ENCODE peak calls at places on chromosome 13, in five cellular contexts. K, M, E, X and C are unnamed samples. For H3K9me3, the result is how much of the 10 kb centered on the place peaks cover.

GRCh38 chr13:112818698-112819045 is 128.8 kb downstream of the ATP11A start:
- DNase-seq in K (peak), M (no peak), E (no peak), X (no peak), C (no peak)

GRCh38 chr13:36764957-36765356 is 54.1 kb upstream of the RFXAP start:
- DNase-seq in K (no peak), M (no peak), E (no peak), X (no peak), C (no peak)

GRCh38 chr13:33229446-33230177 is 55.9 kb downstream of the STARD13 start:
- DNase-seq in K (no peak), M (no peak), E (no peak), X (no peak), C (no peak)

GRCh38 chr13:71477735-71478134 is 389.3 kb downstream of the DACH1 start:
- DNase-seq in K (no peak), M (no peak), E (no peak), X (no peak), C (no peak)

GRCh38 chr13:21060063-21060826 is 1.1 kb downstream of the LATS2 start:
- DNase-seq in K (peak), M (peak), E (peak), X (no peak), C (no peak)

GRCh38 chr13:27176772-27177171 is 5.2 kb upstream of the USP12 start:
- DNase-seq in K (no peak), M (no peak), E (no peak), X (no peak), C (no peak)

GRCh38 chr13:36992362-36992761 is 6.8 kb downstream of the ALG5 start:
- DNase-seq in K (no peak), M (no peak), E (no peak), X (no peak), C (no peak)

GRCh38 chr13:102400619-102401125 is 1.2 kb downstream of the FGF14 start:
- DNase-seq in K (no peak), M (peak), E (peak), X (no peak), C (no peak)

GRCh38 chr13:102912599-102912998 is 66.8 kb downstream of the ERCC5 start:
- DNase-seq in K (no peak), M (peak), E (no peak), X (no peak), C (no peak)

DNA sequence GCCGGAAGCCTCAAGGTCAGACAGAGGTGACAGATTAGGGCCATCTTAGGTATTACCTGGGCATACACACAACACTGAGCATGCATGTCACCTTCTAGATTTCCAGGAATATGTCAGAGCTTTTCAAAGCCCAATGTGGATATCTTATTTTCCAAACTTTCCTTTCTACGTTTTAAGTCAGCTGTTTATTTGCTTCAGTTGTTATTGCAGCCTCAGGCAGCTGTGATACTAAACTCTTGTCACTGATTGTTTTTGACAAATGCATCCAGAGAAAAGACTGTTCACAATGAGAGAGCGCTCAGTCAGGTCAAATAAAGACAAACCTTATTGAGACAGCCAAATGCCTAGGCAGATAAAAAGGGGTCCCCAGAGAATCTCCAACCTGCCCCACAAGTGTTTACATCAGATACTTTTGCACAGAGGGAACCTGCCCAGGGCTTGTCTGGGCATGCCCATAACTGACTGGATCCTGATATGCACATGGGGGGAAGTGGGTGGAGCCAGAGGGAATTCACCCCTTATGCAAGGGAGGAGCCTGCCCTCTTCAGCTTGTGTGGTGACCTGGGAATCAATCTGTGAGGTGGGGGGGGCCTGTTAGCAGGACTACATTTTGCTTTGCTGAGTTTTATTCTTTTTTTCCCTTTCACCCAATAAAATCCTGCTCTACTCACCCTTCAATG is 28.5 kb downstream of the MED4 start:
- DNase-seq in K (no peak), M (no peak), E (peak), X (no peak), C (no peak)
- H3K9me3 ChIP-seq in K (under half), M (under half), E (under half), X (under half), C (under half)

DNA sequence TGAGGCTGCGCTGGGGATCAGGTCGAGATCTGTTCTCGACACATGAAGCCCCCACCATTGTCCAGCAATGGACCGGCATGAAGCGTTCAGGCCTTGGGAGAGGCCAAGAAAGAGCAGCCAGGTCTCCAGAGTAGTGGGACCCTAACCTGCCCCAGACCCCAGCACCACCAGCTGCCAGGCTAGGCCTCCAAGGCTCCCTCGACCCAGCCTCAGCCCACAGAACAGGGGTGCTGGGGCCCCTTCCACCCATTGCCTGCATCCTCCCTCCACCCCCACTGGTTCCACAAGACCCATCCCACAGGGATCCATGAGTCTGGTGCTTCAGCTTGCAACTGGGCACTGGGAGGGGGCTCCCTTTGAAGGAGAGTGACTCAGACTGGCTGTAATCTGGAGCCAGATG is 120.3 kb downstream of the TUBA3C start:
- DNase-seq in K (no peak), M (no peak), E (no peak), X (no peak), C (no peak)
- H3K9me3 ChIP-seq in K (half or more), M (under half), E (under half), X (half or more), C (under half)

GRCh38 chr13:19324325-19324724 is 142.7 kb upstream of the TUBA3C start:
- DNase-seq in K (no peak), M (no peak), E (no peak), X (no peak), C (no peak)
- H3K9me3 ChIP-seq in K (under half), M (under half), E (under half), X (under half), C (under half)

GRCh38 chr13:19172647-19173030 is 9.0 kb downstream of the TUBA3C start:
- DNase-seq in K (no peak), M (no peak), E (no peak), X (no peak), C (no peak)

GRCh38 chr13:19171563-19171962 is 10.1 kb downstream of the TUBA3C start:
- DNase-seq in K (no peak), M (no peak), E (no peak), X (no peak), C (no peak)

GRCh38 chr13:19173752-19174151 is 7.9 kb downstream of the TUBA3C start:
- DNase-seq in K (no peak), M (no peak), E (no peak), X (no peak), C (no peak)

GRCh38 chr13:19169991-19170390 is 11.6 kb downstream of the TUBA3C start:
- DNase-seq in K (no peak), M (no peak), E (no peak), X (no peak), C (no peak)

GRCh38 chr13:19172007-19172646 is 9.5 kb downstream of the TUBA3C start:
- DNase-seq in K (no peak), M (no peak), E (no peak), X (no peak), C (no peak)
- H3K9me3 ChIP-seq in K (under half), M (under half), E (under half), X (half or more), C (under half)

GRCh38 chr13:19069684-19070397 is 111.8 kb downstream of the TUBA3C start:
- DNase-seq in K (no peak), M (no peak), E (no peak), X (no peak), C (no peak)

GRCh38 chr13:19070398-19070735 is 111.3 kb downstream of the TUBA3C start:
- DNase-seq in K (no peak), M (no peak), E (no peak), X (no peak), C (no peak)

GRCh38 chr13:19071161-19071936 is 110.3 kb downstream of the TUBA3C start:
- DNase-seq in K (no peak), M (no peak), E (no peak), X (no peak), C (no peak)

GRCh38 chr13:19072543-19072942 is 109.1 kb downstream of the TUBA3C start:
- DNase-seq in K (no peak), M (no peak), E (no peak), X (no peak), C (no peak)

GRCh38 chr13:19067767-19068166 is 113.9 kb downstream of the TUBA3C start:
- DNase-seq in K (no peak), M (no peak), E (no peak), X (no peak), C (no peak)
- H3K9me3 ChIP-seq in K (half or more), M (under half), E (under half), X (half or more), C (under half)

GRCh38 chr13:48415516-48415915 is 2.6 kb upstream of the LPAR6 start:
- DNase-seq in K (no peak), M (no peak), E (no peak), X (no peak), C (no peak)
- H3K9me3 ChIP-seq in K (under half), M (under half), E (under half), X (under half), C (under half)

GRCh38 chr13:18961383-18962117 is 220.1 kb downstream of the TUBA3C start:
- DNase-seq in K (no peak), M (no peak), E (no peak), X (no peak), C (no peak)

GRCh38 chr13:18956473-18957078 is 225.0 kb downstream of the TUBA3C start:
- DNase-seq in K (no peak), M (no peak), E (no peak), X (no peak), C (no peak)

GRCh38 chr13:18959996-18960395 is 221.6 kb downstream of the TUBA3C start:
- DNase-seq in K (no peak), M (no peak), E (no peak), X (no peak), C (no peak)

GRCh38 chr13:18960637-18961227 is 220.9 kb downstream of the TUBA3C start:
- DNase-seq in K (no peak), M (no peak), E (no peak), X (no peak), C (no peak)

DNA sequence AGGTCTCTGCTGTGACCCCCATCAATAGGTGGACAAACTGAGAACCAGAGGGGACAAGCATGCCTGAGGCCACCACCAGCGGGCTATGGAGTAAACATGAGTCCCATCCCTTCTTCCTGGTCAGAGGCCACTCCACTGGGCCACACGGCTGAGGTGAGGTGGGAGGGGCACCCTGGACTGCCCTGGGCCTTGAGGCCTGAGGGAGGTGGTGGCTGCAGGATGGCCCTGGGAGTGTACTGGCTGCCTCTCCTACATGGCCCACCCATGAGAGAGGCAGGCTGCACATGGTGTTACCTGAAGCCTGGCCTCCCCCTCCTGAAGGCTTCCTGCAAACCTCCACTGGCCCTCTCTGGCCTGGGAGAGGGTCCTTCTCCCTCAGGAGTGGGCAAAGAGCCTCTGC is 222.4 kb downstream of the TUBA3C start:
- DNase-seq in K (no peak), M (no peak), E (no peak), X (no peak), C (no peak)
- H3K9me3 ChIP-seq in K (under half), M (under half), E (under half), X (half or more), C (under half)